ENCODE peak calls at places on chromosomes 5 and 9, in ten cellular contexts. I is neural progenitor cell, J is kidney epithelial cell, H is spleen, U is mucosa of descending colon, D is cardiac muscle cell, R is MCF 10A, T is IMR-90, G is type B pancreatic cell, P is colonic mucosa. F is an unnamed sample.

GRCh38 chr5:37786416-37786815 is 53.4 kb downstream of the GDNF start:
- DNase-seq in D (no peak), J (no peak), P (no peak), G (no peak), R (no peak), I (no peak), H (no peak), T (no peak), U (no peak), F (no peak)

GRCh38 chr5:150503977-150504620 is 3.8 kb upstream of the NDST1 start:
- DNase-seq in G (no peak), H (peak), D (peak), U (no peak), I (no peak), P (peak), T (no peak), J (no peak), R (peak), F (peak)

GRCh38 chr5:21665525-21665924 is 1187.6 kb downstream of the CDH12 start:
- DNase-seq in U (no peak), I (no peak), D (no peak), T (no peak), R (no peak), J (no peak), P (no peak), H (no peak), G (no peak), F (no peak)

GRCh38 chr9:13386935-13387667 is 107.6 kb upstream of the MPDZ start:
- DNase-seq in P (no peak), H (no peak), G (no peak), R (no peak), T (peak), I (no peak), J (peak), D (peak), U (no peak), F (no peak)

GRCh38 chr9:69891696-69892095 is 71.1 kb downstream of the CFAP95 start:
- DNase-seq in H (no peak), I (no peak), R (no peak), D (no peak), J (no peak), G (no peak), U (no peak), T (no peak), P (no peak), F (no peak)

GRCh38 chr9:81588148-81588874 is 101.0 kb downstream of the TLE1 start:
- DNase-seq in G (no peak), T (peak), U (no peak), I (no peak), R (peak), H (no peak), J (peak), P (peak), D (peak), F (no peak)

GRCh38 chr9:93567271-93567959 is 9.0 kb upstream of the PHF2 start:
- DNase-seq in D (no peak), P (no peak), J (no peak), I (peak), R (no peak), T (no peak), G (no peak), H (peak), U (no peak), F (no peak)

GRCh38 chr9:135602789-135603481 is 36.4 kb downstream of the GLT6D1 start:
- DNase-seq in P (peak), J (no peak), R (peak), U (peak), I (peak), D (peak), H (peak), G (no peak), T (peak), F (no peak)

DNA sequence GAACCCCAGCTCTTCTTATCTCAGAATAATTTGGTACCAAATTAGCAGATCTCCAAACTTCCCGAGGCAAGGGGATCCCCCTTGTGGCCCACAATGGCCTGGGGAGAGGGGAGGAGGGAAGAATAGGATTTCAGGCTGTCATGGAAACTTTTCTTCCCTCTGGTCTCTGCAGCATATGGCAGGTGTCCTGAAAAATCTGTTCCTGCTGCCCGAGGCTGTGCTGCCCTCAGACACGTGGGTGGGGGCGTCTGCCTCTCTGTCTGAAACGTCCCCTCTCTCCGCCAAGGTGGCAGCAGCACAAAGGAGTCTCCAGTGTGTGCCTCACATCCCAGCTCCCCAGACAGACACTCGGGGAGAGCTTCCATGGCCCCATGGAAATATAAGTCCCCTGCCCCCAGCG is 34.0 kb downstream of the CCNJL start:
- DNase-seq in G (no peak), T (no peak), P (no peak), U (no peak), H (no peak), D (no peak), R (no peak), J (no peak), I (peak), F (no peak)
- TF ChIP-seq CTCF in G (no peak), T (no peak), P (no peak), U (no peak), H (no peak), D (no peak), R (no peak), J (no peak), I (peak), F (no peak)

GRCh38 chr5:147369742-147370374 is 135.0 kb downstream of the STK32A start:
- DNase-seq in H (no peak), R (peak), I (peak), D (peak), J (no peak), U (no peak), P (no peak), T (peak), G (no peak), F (no peak)
- TF ChIP-seq CTCF in H (no peak), R (peak), I (peak), D (peak), J (peak), U (no peak), P (peak), T (peak), G (peak), F (peak)

DNA sequence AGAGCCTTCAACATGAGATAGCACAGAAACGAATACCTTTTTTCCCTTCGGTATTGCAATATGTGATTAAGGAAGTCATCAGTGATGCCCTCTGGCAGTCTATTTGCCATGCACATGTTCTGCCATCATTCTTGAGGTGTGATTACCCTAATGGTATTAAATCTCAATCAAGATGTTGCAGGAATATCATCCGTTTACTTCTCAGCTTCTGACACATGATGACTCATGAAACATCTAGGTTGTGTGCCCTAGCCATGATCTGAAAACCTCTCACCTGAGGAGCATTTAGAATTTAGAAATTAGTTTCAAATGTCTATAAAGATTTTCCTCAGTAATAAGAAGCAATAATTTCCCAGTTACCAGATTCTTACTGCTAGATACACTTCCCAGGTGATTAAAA is 209.1 kb downstream of the ADGRV1 start:
- DNase-seq in D (no peak), T (no peak), R (peak), P (no peak), I (no peak), U (no peak), J (no peak), G (no peak), H (no peak), F (no peak)
- TF ChIP-seq CTCF in D (no peak), T (no peak), R (no peak), P (no peak), I (no peak), U (no peak), J (no peak), G (no peak), H (no peak), F (no peak)

GRCh38 chr9:74573792-74574191 is 76.7 kb downstream of the RORB start:
- DNase-seq in J (no peak), D (peak), U (no peak), G (no peak), I (no peak), P (no peak), H (no peak), T (no peak), R (no peak), F (no peak)

GRCh38 chr9:74577956-74578355 is 80.8 kb downstream of the RORB start:
- DNase-seq in T (peak), U (no peak), J (no peak), G (no peak), R (no peak), D (no peak), H (no peak), P (no peak), I (peak), F (no peak)
- TF ChIP-seq CTCF in T (peak), U (no peak), J (peak), G (peak), R (no peak), D (peak), H (no peak), P (no peak), I (peak), F (no peak)

DNA sequence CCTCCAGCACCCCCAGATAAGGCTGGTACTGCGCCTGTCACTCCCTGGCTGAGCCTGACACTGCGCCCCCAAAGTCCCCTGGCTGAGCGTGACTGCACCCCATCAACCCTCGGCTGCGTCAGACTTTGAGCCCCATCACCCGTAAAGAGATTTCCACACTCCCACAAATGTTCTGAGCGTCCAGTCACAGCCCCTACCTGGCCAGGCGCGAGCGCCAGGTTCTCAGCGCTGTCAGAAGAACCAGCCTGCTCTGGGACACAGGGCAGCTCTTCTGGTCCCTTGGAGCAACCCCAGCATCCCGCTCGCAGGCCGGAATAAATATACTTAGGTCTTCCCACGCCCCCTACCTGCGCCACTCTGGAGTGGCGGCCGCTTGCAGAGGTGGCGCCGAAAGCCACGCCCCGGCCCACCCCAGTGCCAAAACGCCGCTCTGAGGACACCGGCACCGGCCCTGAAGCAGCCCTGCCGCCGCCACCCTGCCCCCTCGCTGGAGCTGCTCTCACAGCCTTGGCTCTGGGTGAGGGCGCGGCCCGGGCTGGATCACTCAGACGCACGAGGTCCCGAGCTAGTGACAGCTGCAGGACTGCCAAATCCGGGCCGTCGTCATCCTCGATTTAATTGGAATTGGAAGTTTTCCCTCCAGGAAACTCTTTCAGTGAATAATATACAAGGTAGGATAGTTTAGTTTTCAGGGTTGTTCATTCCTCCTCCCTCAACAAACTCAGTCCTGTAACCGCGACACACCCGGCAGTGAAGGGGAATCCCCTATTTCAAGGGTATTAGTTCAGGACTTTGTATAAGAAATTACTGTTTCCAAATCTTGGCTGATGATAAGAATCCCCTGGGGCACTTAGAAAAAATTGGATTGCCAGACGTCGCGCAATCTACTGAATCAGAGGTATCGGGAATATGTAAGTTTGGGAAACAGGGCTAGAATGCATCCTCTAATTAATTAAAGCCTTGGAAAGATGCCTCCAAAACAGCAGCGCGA is 1.2 kb upstream of the CEMIP2 start:
- DNase-seq in T (no peak), D (peak), I (peak), R (peak), G (peak), P (peak), H (peak), U (peak), J (no peak), F (peak)
- TF ChIP-seq CTCF in T (peak), D (no peak), I (peak), R (peak), G (peak), P (no peak), H (peak), U (peak), J (peak), F (no peak)

DNA sequence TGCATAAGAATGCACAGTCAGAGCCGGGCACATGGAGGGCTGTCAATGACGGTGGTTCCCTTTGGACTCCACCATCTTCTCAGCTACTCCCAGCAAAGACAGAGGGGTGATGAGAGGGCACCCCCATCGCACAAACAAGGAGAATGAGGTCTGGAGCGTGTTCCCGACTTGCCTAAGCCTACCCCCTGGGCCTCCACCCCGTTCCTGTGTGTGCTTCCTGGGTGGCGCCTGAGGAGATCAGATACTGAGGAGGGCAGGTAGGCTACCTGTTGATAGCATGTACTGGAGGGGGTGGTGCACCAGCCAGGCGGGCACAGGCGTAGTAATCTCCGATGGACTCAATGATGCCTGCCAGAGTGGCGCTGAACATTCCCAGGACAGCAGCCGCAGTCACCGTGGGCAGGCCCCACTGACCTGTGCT is 4.1 kb downstream of the SLC23A1 start:
- DNase-seq in G (no peak), U (no peak), H (peak), I (no peak), T (no peak), R (no peak), P (no peak), D (no peak), J (no peak), F (no peak)
- TF ChIP-seq CTCF in G (no peak), U (no peak), H (no peak), I (no peak), T (no peak), R (no peak), P (no peak), D (no peak), J (no peak), F (no peak)

GRCh38 chr5:157870837-157871834 is 12.2 kb upstream of the CLINT1 start:
- DNase-seq in H (no peak), T (peak), J (peak), P (no peak), D (peak), R (peak), G (no peak), U (no peak), I (no peak), F (no peak)
- TF ChIP-seq CTCF in H (no peak), T (peak), J (peak), P (no peak), D (peak), R (no peak), G (no peak), U (no peak), I (no peak), F (peak)

GRCh38 chr9:120299785-120300184 is 280.2 kb downstream of the CDK5RAP2 start:
- DNase-seq in R (peak), G (no peak), D (no peak), U (no peak), J (no peak), I (peak), T (no peak), P (no peak), H (no peak), F (no peak)
- TF ChIP-seq CTCF in R (peak), G (peak), D (no peak), U (no peak), J (no peak), I (peak), T (no peak), P (no peak), H (no peak), F (no peak)

GRCh38 chr5:52837068-52837467 is 49.4 kb downstream of the ITGA1 start:
- DNase-seq in I (peak), H (no peak), T (peak), R (no peak), J (peak), P (no peak), U (no peak), G (no peak), D (peak), F (no peak)
- TF ChIP-seq CTCF in I (no peak), H (no peak), T (peak), R (no peak), J (peak), P (no peak), U (no peak), G (no peak), D (peak), F (no peak)

DNA sequence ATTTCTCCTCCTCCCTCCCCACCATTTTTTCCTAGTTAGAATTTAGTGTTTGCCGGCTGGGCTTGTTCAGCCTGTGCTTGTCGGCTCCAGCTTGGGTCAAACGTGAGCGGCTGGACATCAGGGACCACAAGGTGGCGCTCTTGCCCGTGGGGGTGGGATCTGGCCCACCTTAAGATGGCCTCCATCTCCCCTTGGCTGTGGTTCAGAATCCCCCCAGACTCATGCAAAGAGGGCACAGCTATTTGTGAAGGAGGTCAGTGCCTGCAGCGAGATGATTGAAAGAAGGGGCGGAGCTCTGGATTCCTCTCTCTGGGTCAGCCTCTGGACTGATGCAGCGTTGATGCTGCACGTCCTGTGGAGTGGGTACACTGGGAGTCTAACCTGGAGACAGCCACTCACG is 283.3 kb upstream of the TUT7 start:
- DNase-seq in H (no peak), T (peak), I (peak), P (no peak), U (no peak), D (peak), R (peak), G (peak), J (no peak), F (peak)
- TF ChIP-seq CTCF in H (peak), T (peak), I (peak), P (no peak), U (no peak), D (peak), R (peak), G (peak), J (peak), F (peak)

F was measured in heart right ventricle.